ENCODE peak calls at places on chromosomes 6 and 20, in five cellular contexts. I is left ventricle myocardium inferior, H is Ammon's horn, W is RWPE1, X is Calu3. R is an unnamed sample.

GRCh38 chr6:703562-703961 is 10.6 kb upstream of the EXOC2 start:
- DNase-seq in H (no peak), W (no peak), X (no peak), I (no peak), R (no peak)

GRCh38 chr20:36439040-36439730 is 102.1 kb upstream of the MYL9 start:
- DNase-seq in X (peak; percentile 89), I (peak; percentile 58), H (peak; percentile 61), W (peak; percentile 88), R (peak; percentile 83)

GRCh38 chr6:155524249-155524651 is 68.6 kb upstream of the NOX3 start:
- DNase-seq in X (no peak), W (peak; percentile 54), H (no peak), I (no peak), R (no peak)

GRCh38 chr6:138410048-138410735 is 6.2 kb downstream of the HEBP2 start:
- DNase-seq in X (no peak), W (no peak), H (no peak), I (no peak), R (no peak)

GRCh38 chr6:170031684-170032121 is 259.2 kb downstream of the DLL1 start:
- DNase-seq in W (no peak), X (no peak), H (no peak), I (peak; percentile 11), R (peak; percentile 48)

GRCh38 chr6:162085561-162085960 is 642.0 kb downstream of the PRKN start:
- DNase-seq in H (no peak), X (no peak), I (no peak), W (no peak), R (no peak)

GRCh38 chr6:47083586-47084047 is 41.5 kb upstream of the ADGRF1 start:
- DNase-seq in H (peak; percentile 50), W (peak; percentile 28), I (peak; percentile 93), X (peak; percentile 69), R (peak; percentile 96)

GRCh38 chr6:129860901-129861665 is at the start of gene TMEM244:
- DNase-seq in H (peak; percentile 60), I (no peak), X (no peak), W (no peak), R (no peak)

GRCh38 chr6:137494967-137495595 is 887 bp upstream of the OLIG3 start:
- DNase-seq in W (no peak), X (no peak), I (no peak), H (no peak), R (peak; percentile 57)

GRCh38 chr6:56938634-56939294 is 16.1 kb upstream of the BEND6 start:
- DNase-seq in W (peak; percentile 94), H (no peak), X (peak; percentile 47), I (no peak), R (no peak)

GRCh38 chr6:122869437-122870024 is 80.5 kb downstream of the SMPDL3A start:
- DNase-seq in H (peak; percentile 71), I (no peak), W (peak; percentile 54), X (peak; percentile 58), R (no peak)

GRCh38 chr20:36154696-36155628 is at the start of gene EPB41L1:
- DNase-seq in W (no peak), H (peak; percentile 46), X (no peak), I (no peak), R (peak; percentile 84)